ENCODE peak calls at places on chromosomes 3 and 15, in eight cellular contexts. One of them, this sample, is unnamed.

GRCh38 chr3:78838362-78838761 is 929.4 kb downstream of the ROBO1 start:
- DNase-seq in nephron progenitor cell: no peak
- DNase-seq in HT1080: no peak
- DNase-seq in left lobe of liver: no peak
- DNase-seq in osteoblast: no peak
- DNase-seq in MCF 10A: no peak
- DNase-seq in AG20443: no peak
- DNase-seq in fibroblast of the conjunctiva: no peak
- DNase-seq in this sample: no peak

GRCh38 chr15:24955549-24955929 is 752 bp downstream of the SNRPN start:
- DNase-seq in nephron progenitor cell: peak
- DNase-seq in AG20443: peak
- DNase-seq in MCF 10A: no peak
- DNase-seq in fibroblast of the conjunctiva: no peak
- DNase-seq in osteoblast: peak
- DNase-seq in left lobe of liver: peak
- DNase-seq in HT1080: no peak
- DNase-seq in this sample: no peak

GRCh38 chr15:24848050-24848449 is 106.7 kb upstream of the SNRPN start:
- DNase-seq in HT1080: no peak
- DNase-seq in AG20443: peak
- DNase-seq in fibroblast of the conjunctiva: peak
- DNase-seq in left lobe of liver: no peak
- DNase-seq in osteoblast: peak
- DNase-seq in nephron progenitor cell: peak
- DNase-seq in MCF 10A: no peak
- DNase-seq in this sample: no peak

GRCh38 chr3:120284702-120285507 is at the start of gene GPR156:
- DNase-seq in fibroblast of the conjunctiva: no peak
- DNase-seq in nephron progenitor cell: peak
- DNase-seq in osteoblast: peak
- DNase-seq in MCF 10A: peak
- DNase-seq in AG20443: peak
- DNase-seq in HT1080: no peak
- DNase-seq in left lobe of liver: no peak
- DNase-seq in this sample: no peak

GRCh38 chr15:44541282-44541958 is 4.5 kb downstream of the EIF3J start:
- DNase-seq in HT1080: peak
- DNase-seq in osteoblast: peak
- DNase-seq in MCF 10A: peak
- DNase-seq in AG20443: peak
- DNase-seq in fibroblast of the conjunctiva: peak
- DNase-seq in nephron progenitor cell: no peak
- DNase-seq in left lobe of liver: no peak
- DNase-seq in this sample: no peak

GRCh38 chr3:152636651-152637050 is 198.3 kb upstream of the P2RY1 start:
- DNase-seq in nephron progenitor cell: no peak
- DNase-seq in osteoblast: no peak
- DNase-seq in HT1080: no peak
- DNase-seq in fibroblast of the conjunctiva: no peak
- DNase-seq in AG20443: no peak
- DNase-seq in left lobe of liver: no peak
- DNase-seq in MCF 10A: no peak
- DNase-seq in this sample: no peak

GRCh38 chr15:45314960-45315359 is 62.9 kb downstream of the SLC28A2 start:
- DNase-seq in nephron progenitor cell: no peak
- DNase-seq in AG20443: peak
- DNase-seq in left lobe of liver: no peak
- DNase-seq in fibroblast of the conjunctiva: no peak
- DNase-seq in osteoblast: no peak
- DNase-seq in HT1080: peak
- DNase-seq in MCF 10A: peak
- DNase-seq in this sample: no peak

GRCh38 chr3:33113772-33114621 is at the start of gene CRTAP:
- DNase-seq in MCF 10A: peak
- DNase-seq in fibroblast of the conjunctiva: peak
- DNase-seq in HT1080: peak
- DNase-seq in osteoblast: peak
- DNase-seq in left lobe of liver: peak
- DNase-seq in AG20443: peak
- DNase-seq in nephron progenitor cell: peak
- DNase-seq in this sample: peak

GRCh38 chr15:69456208-69457166 is 3.9 kb downstream of the RPLP1 start:
- DNase-seq in MCF 10A: no peak
- DNase-seq in fibroblast of the conjunctiva: no peak
- DNase-seq in nephron progenitor cell: no peak
- DNase-seq in left lobe of liver: no peak
- DNase-seq in AG20443: no peak
- DNase-seq in osteoblast: no peak
- DNase-seq in HT1080: peak
- DNase-seq in this sample: no peak

GRCh38 chr3:103787879-103788278 is 1353.1 kb downstream of the ZPLD1 start:
- DNase-seq in fibroblast of the conjunctiva: no peak
- DNase-seq in nephron progenitor cell: no peak
- DNase-seq in HT1080: no peak
- DNase-seq in osteoblast: no peak
- DNase-seq in MCF 10A: no peak
- DNase-seq in AG20443: no peak
- DNase-seq in left lobe of liver: no peak
- DNase-seq in this sample: no peak

GRCh38 chr3:31377045-31377642 is 155.6 kb upstream of the STT3B start:
- DNase-seq in fibroblast of the conjunctiva: no peak
- DNase-seq in osteoblast: peak
- DNase-seq in left lobe of liver: no peak
- DNase-seq in AG20443: peak
- DNase-seq in HT1080: peak
- DNase-seq in MCF 10A: peak
- DNase-seq in nephron progenitor cell: no peak
- DNase-seq in this sample: no peak

GRCh38 chr15:93803406-93803805 is 428.0 kb upstream of the MCTP2 start:
- DNase-seq in fibroblast of the conjunctiva: no peak
- DNase-seq in left lobe of liver: no peak
- DNase-seq in osteoblast: no peak
- DNase-seq in HT1080: no peak
- DNase-seq in nephron progenitor cell: peak
- DNase-seq in MCF 10A: no peak
- DNase-seq in AG20443: no peak
- DNase-seq in this sample: no peak

GRCh38 chr3:105427332-105427731 is 60.6 kb downstream of the ALCAM start:
- DNase-seq in fibroblast of the conjunctiva: no peak
- DNase-seq in nephron progenitor cell: no peak
- DNase-seq in HT1080: no peak
- DNase-seq in left lobe of liver: no peak
- DNase-seq in osteoblast: no peak
- DNase-seq in MCF 10A: no peak
- DNase-seq in AG20443: no peak
- DNase-seq in this sample: no peak

GRCh38 chr3:127377801-127378442 is 90.1 kb upstream of the PRR20G start:
- DNase-seq in MCF 10A: no peak
- DNase-seq in fibroblast of the conjunctiva: no peak
- DNase-seq in nephron progenitor cell: no peak
- DNase-seq in AG20443: no peak
- DNase-seq in osteoblast: no peak
- DNase-seq in HT1080: no peak
- DNase-seq in left lobe of liver: no peak
- DNase-seq in this sample: no peak

GRCh38 chr3:171351676-171352075 is 108.5 kb downstream of the TNIK start:
- DNase-seq in HT1080: peak
- DNase-seq in left lobe of liver: no peak
- DNase-seq in nephron progenitor cell: no peak
- DNase-seq in AG20443: peak
- DNase-seq in MCF 10A: peak
- DNase-seq in osteoblast: peak
- DNase-seq in fibroblast of the conjunctiva: peak
- DNase-seq in this sample: no peak

GRCh38 chr15:57376695-57377477 is 581 bp downstream of the CGNL1 start:
- DNase-seq in MCF 10A: peak
- DNase-seq in osteoblast: peak
- DNase-seq in nephron progenitor cell: peak
- DNase-seq in fibroblast of the conjunctiva: no peak
- DNase-seq in AG20443: peak
- DNase-seq in left lobe of liver: peak
- DNase-seq in HT1080: no peak
- DNase-seq in this sample: no peak

GRCh38 chr15:67825880-67826716 is 789 bp downstream of the SKOR1 start:
- DNase-seq in fibroblast of the conjunctiva: no peak
- DNase-seq in AG20443: no peak
- DNase-seq in HT1080: no peak
- DNase-seq in osteoblast: peak
- DNase-seq in MCF 10A: no peak
- DNase-seq in nephron progenitor cell: no peak
- DNase-seq in left lobe of liver: no peak
- DNase-seq in this sample: peak

GRCh38 chr3:171860830-171861535 is 17.8 kb downstream of the TMEM212 start:
- DNase-seq in osteoblast: no peak
- DNase-seq in AG20443: peak
- DNase-seq in fibroblast of the conjunctiva: peak
- DNase-seq in nephron progenitor cell: no peak
- DNase-seq in MCF 10A: no peak
- DNase-seq in left lobe of liver: no peak
- DNase-seq in HT1080: peak
- DNase-seq in this sample: no peak

This sample was measured in chondrocyte.